ENCODE peak calls at places on chromosomes 3 and 15, in six cellular contexts. One of them, this sample, is unnamed.

GRCh38 chr3:60316121-60316783 is 935.0 kb downstream of the FHIT start:
- DNase-seq in choroid plexus epithelial cell: peak
- DNase-seq in GM12864: no peak
- DNase-seq in foreskin fibroblast: no peak
- DNase-seq in AG04450: peak
- DNase-seq in stomach: no peak
- DNase-seq in this sample: no peak

GRCh38 chr15:48388017-48388936 is 57.0 kb downstream of the DUT start:
- DNase-seq in stomach: no peak
- DNase-seq in foreskin fibroblast: no peak
- DNase-seq in choroid plexus epithelial cell: peak
- DNase-seq in GM12864: no peak
- DNase-seq in AG04450: no peak
- DNase-seq in this sample: no peak

GRCh38 chr3:51389423-51390183 is 1.5 kb upstream of the RBM15B start:
- DNase-seq in GM12864: no peak
- DNase-seq in foreskin fibroblast: no peak
- DNase-seq in choroid plexus epithelial cell: peak
- DNase-seq in stomach: peak
- DNase-seq in AG04450: no peak
- DNase-seq in this sample: peak

GRCh38 chr3:107660316-107660976 is 137.7 kb downstream of the BBX start:
- DNase-seq in AG04450: no peak
- DNase-seq in stomach: no peak
- DNase-seq in GM12864: no peak
- DNase-seq in foreskin fibroblast: peak
- DNase-seq in choroid plexus epithelial cell: peak
- DNase-seq in this sample: no peak

GRCh38 chr15:40859206-40859851 is 14.7 kb downstream of the RHOV start:
- DNase-seq in stomach: peak
- DNase-seq in choroid plexus epithelial cell: peak
- DNase-seq in AG04450: peak
- DNase-seq in foreskin fibroblast: peak
- DNase-seq in GM12864: peak
- DNase-seq in this sample: no peak

GRCh38 chr3:141051641-141052569 is 758 bp downstream of the SPSB4 start:
- DNase-seq in GM12864: no peak
- DNase-seq in choroid plexus epithelial cell: peak
- DNase-seq in foreskin fibroblast: peak
- DNase-seq in stomach: no peak
- DNase-seq in AG04450: no peak
- DNase-seq in this sample: peak

GRCh38 chr15:73965094-73965729 is 26.9 kb downstream of the STOML1 start:
- DNase-seq in stomach: no peak
- DNase-seq in GM12864: no peak
- DNase-seq in choroid plexus epithelial cell: no peak
- DNase-seq in foreskin fibroblast: no peak
- DNase-seq in AG04450: no peak
- DNase-seq in this sample: peak

GRCh38 chr15:25180606-25181289 is 226.0 kb downstream of the SNRPN start:
- DNase-seq in AG04450: no peak
- DNase-seq in stomach: peak
- DNase-seq in foreskin fibroblast: no peak
- DNase-seq in GM12864: no peak
- DNase-seq in choroid plexus epithelial cell: no peak
- DNase-seq in this sample: peak

GRCh38 chr3:127822836-127823589 is 698 bp upstream of the MGLL start:
- DNase-seq in GM12864: no peak
- DNase-seq in choroid plexus epithelial cell: no peak
- DNase-seq in foreskin fibroblast: no peak
- DNase-seq in stomach: peak
- DNase-seq in AG04450: no peak
- DNase-seq in this sample: peak

GRCh38 chr3:58271901-58272501 is 34.0 kb upstream of the RPP14 start:
- DNase-seq in choroid plexus epithelial cell: peak
- DNase-seq in stomach: peak
- DNase-seq in AG04450: peak
- DNase-seq in foreskin fibroblast: peak
- DNase-seq in GM12864: no peak
- DNase-seq in this sample: no peak

GRCh38 chr3:14118400-14119165 is 6.1 kb downstream of the CHCHD4 start:
- DNase-seq in choroid plexus epithelial cell: peak
- DNase-seq in foreskin fibroblast: no peak
- DNase-seq in AG04450: no peak
- DNase-seq in GM12864: no peak
- DNase-seq in stomach: no peak
- DNase-seq in this sample: no peak

GRCh38 chr3:115623414-115623868 is at the start of gene GAP43:
- DNase-seq in AG04450: peak
- DNase-seq in foreskin fibroblast: peak
- DNase-seq in stomach: no peak
- DNase-seq in GM12864: no peak
- DNase-seq in choroid plexus epithelial cell: peak
- DNase-seq in this sample: no peak

GRCh38 chr3:132900479-132900878 is 137.7 kb upstream of the TMEM108 start:
- DNase-seq in stomach: no peak
- DNase-seq in foreskin fibroblast: no peak
- DNase-seq in choroid plexus epithelial cell: no peak
- DNase-seq in AG04450: no peak
- DNase-seq in GM12864: no peak
- DNase-seq in this sample: no peak

GRCh38 chr3:196138464-196138863 is 56.6 kb upstream of the TFRC start:
- DNase-seq in choroid plexus epithelial cell: peak
- DNase-seq in GM12864: no peak
- DNase-seq in stomach: no peak
- DNase-seq in AG04450: no peak
- DNase-seq in foreskin fibroblast: no peak
- DNase-seq in this sample: no peak

GRCh38 chr3:197024881-197025735 is 4.5 kb downstream of the MELTF start:
- DNase-seq in AG04450: no peak
- DNase-seq in foreskin fibroblast: no peak
- DNase-seq in stomach: no peak
- DNase-seq in GM12864: no peak
- DNase-seq in choroid plexus epithelial cell: no peak
- DNase-seq in this sample: no peak

GRCh38 chr3:150675587-150675986 is 28.1 kb downstream of the ERICH6 start:
- DNase-seq in AG04450: no peak
- DNase-seq in choroid plexus epithelial cell: peak
- DNase-seq in stomach: no peak
- DNase-seq in foreskin fibroblast: no peak
- DNase-seq in GM12864: no peak
- DNase-seq in this sample: no peak

GRCh38 chr3:110811050-110811449 is 260.6 kb upstream of the NECTIN3 start:
- DNase-seq in GM12864: no peak
- DNase-seq in choroid plexus epithelial cell: no peak
- DNase-seq in foreskin fibroblast: peak
- DNase-seq in AG04450: no peak
- DNase-seq in stomach: no peak
- DNase-seq in this sample: no peak

GRCh38 chr3:111739241-111739952 is 119.7 kb upstream of the PHLDB2 start:
- DNase-seq in stomach: peak
- DNase-seq in GM12864: no peak
- DNase-seq in foreskin fibroblast: peak
- DNase-seq in AG04450: no peak
- DNase-seq in choroid plexus epithelial cell: peak
- DNase-seq in this sample: no peak

GRCh38 chr15:71559098-71559497 is 251.3 kb upstream of the NR2E3 start:
- DNase-seq in stomach: no peak
- DNase-seq in GM12864: no peak
- DNase-seq in choroid plexus epithelial cell: peak
- DNase-seq in foreskin fibroblast: no peak
- DNase-seq in AG04450: peak
- DNase-seq in this sample: no peak

GRCh38 chr15:77466521-77466920 is 45.8 kb downstream of the HMG20A start:
- DNase-seq in stomach: no peak
- DNase-seq in GM12864: no peak
- DNase-seq in AG04450: no peak
- DNase-seq in foreskin fibroblast: no peak
- DNase-seq in choroid plexus epithelial cell: no peak
- DNase-seq in this sample: no peak

GRCh38 chr15:91517491-91518200 is 335.9 kb upstream of the SLCO3A1 start:
- DNase-seq in stomach: no peak
- DNase-seq in choroid plexus epithelial cell: peak
- DNase-seq in foreskin fibroblast: no peak
- DNase-seq in GM12864: no peak
- DNase-seq in AG04450: no peak
- DNase-seq in this sample: no peak

GRCh38 chr15:91521996-91522395 is 331.5 kb upstream of the SLCO3A1 start:
- DNase-seq in foreskin fibroblast: peak
- DNase-seq in choroid plexus epithelial cell: no peak
- DNase-seq in GM12864: no peak
- DNase-seq in AG04450: peak
- DNase-seq in stomach: no peak
- DNase-seq in this sample: no peak

GRCh38 chr15:91520848-91521247 is 332.7 kb upstream of the SLCO3A1 start:
- DNase-seq in GM12864: no peak
- DNase-seq in choroid plexus epithelial cell: no peak
- DNase-seq in stomach: no peak
- DNase-seq in foreskin fibroblast: no peak
- DNase-seq in AG04450: peak
- DNase-seq in this sample: no peak

GRCh38 chr15:91515188-91515754 is 338.2 kb upstream of the SLCO3A1 start:
- DNase-seq in stomach: no peak
- DNase-seq in GM12864: no peak
- DNase-seq in AG04450: peak
- DNase-seq in foreskin fibroblast: peak
- DNase-seq in choroid plexus epithelial cell: peak
- DNase-seq in this sample: no peak

DNA sequence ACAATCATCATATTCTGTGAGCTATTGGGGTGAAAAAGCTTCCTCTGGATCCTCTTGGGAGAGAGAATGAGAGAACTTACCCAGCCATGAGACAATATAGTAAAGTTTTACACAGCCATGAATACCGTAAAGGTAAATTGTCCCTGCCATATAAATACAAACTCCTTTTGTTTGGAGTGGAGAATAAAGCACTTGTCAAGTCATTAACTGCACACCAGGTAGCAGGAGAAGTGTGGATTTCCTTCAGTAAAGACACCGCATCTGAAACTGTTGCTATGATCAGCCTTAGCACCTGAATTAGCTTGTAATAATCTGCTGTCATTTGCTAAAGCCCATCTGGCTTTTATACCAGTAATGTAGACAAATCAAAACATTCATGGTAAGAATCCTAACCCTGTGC is 336.6 kb upstream of the SLCO3A1 start:
- DNase-seq in foreskin fibroblast: no peak
- DNase-seq in stomach: no peak
- DNase-seq in AG04450: no peak
- DNase-seq in choroid plexus epithelial cell: no peak
- DNase-seq in GM12864: no peak
- DNase-seq in this sample: no peak
- TF ChIP-seq CTCF in foreskin fibroblast: no peak
- TF ChIP-seq CTCF in stomach: no peak
- TF ChIP-seq CTCF in AG04450: no peak
- TF ChIP-seq CTCF in choroid plexus epithelial cell: no peak
- TF ChIP-seq CTCF in GM12864: no peak
- TF ChIP-seq CTCF in this sample: no peak

GRCh38 chr15:75785771-75786563 is 57.3 kb upstream of the UBE2Q2 start:
- DNase-seq in GM12864: no peak
- DNase-seq in foreskin fibroblast: no peak
- DNase-seq in AG04450: no peak
- DNase-seq in choroid plexus epithelial cell: peak
- DNase-seq in stomach: no peak
- DNase-seq in this sample: peak
- H3K4me3 ChIP-seq in GM12864: no peak
- H3K4me3 ChIP-seq in foreskin fibroblast: no peak
- H3K4me3 ChIP-seq in AG04450: no peak
- H3K4me3 ChIP-seq in choroid plexus epithelial cell: no peak
- H3K4me3 ChIP-seq in stomach: no peak
- H3K4me3 ChIP-seq in this sample: no peak

DNA sequence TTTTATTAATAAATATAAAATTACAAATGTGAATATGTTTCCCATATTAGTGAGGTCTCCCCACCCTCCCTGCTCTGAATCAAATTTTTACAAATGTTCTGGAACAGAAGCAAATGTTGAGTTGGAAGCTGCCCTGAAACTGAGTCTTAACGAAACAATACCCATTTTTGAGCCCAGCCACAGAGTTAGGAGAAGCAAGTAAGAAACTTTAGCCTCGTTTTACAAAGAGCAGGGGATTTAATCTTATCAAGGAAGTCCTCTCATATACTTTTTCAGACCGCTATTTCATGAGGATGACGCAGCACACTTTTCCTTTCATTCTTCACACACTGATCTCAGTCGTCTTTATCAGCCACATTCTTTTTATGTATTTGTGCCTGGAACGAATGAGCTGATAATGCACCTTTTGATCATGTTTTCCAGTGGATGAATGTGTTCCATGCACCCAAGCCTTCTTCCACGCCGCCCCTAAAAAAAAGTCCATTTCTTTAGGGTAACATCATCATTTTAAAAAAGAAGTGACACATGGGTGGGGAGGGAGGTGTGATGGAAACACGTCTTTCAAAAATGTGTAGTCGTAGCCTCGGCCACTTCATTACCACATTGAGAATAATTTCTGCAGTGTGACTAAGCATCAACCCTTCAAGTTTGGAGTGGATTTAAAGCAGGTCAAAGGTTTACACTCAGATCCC is 48.1 kb downstream of the SETMAR start:
- DNase-seq in GM12864: no peak
- DNase-seq in choroid plexus epithelial cell: no peak
- DNase-seq in stomach: no peak
- DNase-seq in AG04450: no peak
- DNase-seq in foreskin fibroblast: no peak
- DNase-seq in this sample: no peak
- TF ChIP-seq CTCF in GM12864: no peak
- TF ChIP-seq CTCF in choroid plexus epithelial cell: no peak
- TF ChIP-seq CTCF in stomach: no peak
- TF ChIP-seq CTCF in AG04450: no peak
- TF ChIP-seq CTCF in foreskin fibroblast: no peak
- TF ChIP-seq CTCF in this sample: no peak

GRCh38 chr3:135965129-135965505 is 411 bp upstream of the PPP2R3A start:
- DNase-seq in choroid plexus epithelial cell: no peak
- DNase-seq in GM12864: no peak
- DNase-seq in foreskin fibroblast: no peak
- DNase-seq in stomach: no peak
- DNase-seq in AG04450: no peak
- DNase-seq in this sample: no peak
- H3K4me3 ChIP-seq in choroid plexus epithelial cell: peak
- H3K4me3 ChIP-seq in GM12864: no peak
- H3K4me3 ChIP-seq in foreskin fibroblast: peak
- H3K4me3 ChIP-seq in stomach: peak
- H3K4me3 ChIP-seq in AG04450: peak
- H3K4me3 ChIP-seq in this sample: peak